ENCODE peak calls at places on chromosomes 13 and 19, in seven cellular contexts. S is endothelial cell of umbilical vein; L is naive thymus-derived CD4-positive, alpha-beta T cell; F is body of pancreas; N is HepG2; X is fibroblast of pulmonary artery; H is prostate gland. R is an unnamed sample.

GRCh38 chr13:113656831-113657671 is 947 bp downstream of the ATP4B start:
- DNase-seq in S (no peak), L (no peak), F (no peak), N (no peak), X (no peak), H (no peak), R (no peak)

GRCh38 chr19:3986260-3987041 is 1.2 kb upstream of the EEF2 start:
- DNase-seq in S (peak), L (peak), F (peak), N (peak), X (peak), H (no peak), R (peak)

GRCh38 chr13:108728370-108728769 is 99.0 kb downstream of the MYO16 start:
- DNase-seq in S (no peak), L (no peak), F (no peak), N (peak), X (no peak), H (no peak), R (peak)

GRCh38 chr13:85386424-85386823 is 412.8 kb downstream of the SLITRK6 start:
- DNase-seq in S (no peak), L (no peak), F (no peak), N (peak), X (no peak), H (no peak), R (peak)

GRCh38 chr19:40594251-40594650 is 6.9 kb upstream of the LTBP4 start:
- DNase-seq in S (no peak), L (no peak), F (no peak), N (no peak), X (no peak), H (no peak), R (peak)

GRCh38 chr13:85512421-85512820 is 286.8 kb downstream of the SLITRK6 start:
- DNase-seq in S (no peak), L (no peak), F (no peak), N (peak), X (no peak), H (no peak), R (no peak)

GRCh38 chr19:7874080-7874856 is at the start of gene PRR36:
- DNase-seq in S (peak), L (no peak), F (peak), N (peak), X (no peak), H (peak), R (no peak)

GRCh38 chr19:34363094-34363493 is 1.9 kb upstream of the GPI start:
- DNase-seq in S (no peak), L (no peak), F (no peak), N (peak), X (no peak), H (no peak), R (peak)

GRCh38 chr13:99050983-99051488 is 73.2 kb upstream of the DOCK9 start:
- DNase-seq in S (no peak), L (peak), F (no peak), N (no peak), X (no peak), H (no peak), R (no peak)

GRCh38 chr19:58054792-58055482 is 4.1 kb upstream of the ZNF135 start:
- DNase-seq in S (no peak), L (no peak), F (peak), N (no peak), X (peak), H (no peak), R (peak)

GRCh38 chr13:75635621-75636338 is at the start of gene LMO7:
- DNase-seq in S (peak), L (peak), F (peak), N (peak), X (peak), H (peak), R (no peak)

GRCh38 chr13:61142506-61142905 is 273.1 kb downstream of the PCDH20 start:
- DNase-seq in S (no peak), L (no peak), F (no peak), N (no peak), X (no peak), H (no peak), R (no peak)

GRCh38 chr13:97233499-97233898 is 11.4 kb downstream of the MBNL2 start:
- DNase-seq in S (no peak), L (no peak), F (no peak), N (peak), X (no peak), H (no peak), R (no peak)

GRCh38 chr13:97234236-97234635 is 12.1 kb downstream of the MBNL2 start:
- DNase-seq in S (no peak), L (no peak), F (no peak), N (peak), X (no peak), H (no peak), R (no peak)

GRCh38 chr13:97234742-97235141 is 12.6 kb downstream of the MBNL2 start:
- DNase-seq in S (peak), L (no peak), F (no peak), N (no peak), X (no peak), H (no peak), R (no peak)

GRCh38 chr13:97237388-97237787 is 15.3 kb downstream of the MBNL2 start:
- DNase-seq in S (no peak), L (no peak), F (no peak), N (no peak), X (no peak), H (no peak), R (no peak)

DNA sequence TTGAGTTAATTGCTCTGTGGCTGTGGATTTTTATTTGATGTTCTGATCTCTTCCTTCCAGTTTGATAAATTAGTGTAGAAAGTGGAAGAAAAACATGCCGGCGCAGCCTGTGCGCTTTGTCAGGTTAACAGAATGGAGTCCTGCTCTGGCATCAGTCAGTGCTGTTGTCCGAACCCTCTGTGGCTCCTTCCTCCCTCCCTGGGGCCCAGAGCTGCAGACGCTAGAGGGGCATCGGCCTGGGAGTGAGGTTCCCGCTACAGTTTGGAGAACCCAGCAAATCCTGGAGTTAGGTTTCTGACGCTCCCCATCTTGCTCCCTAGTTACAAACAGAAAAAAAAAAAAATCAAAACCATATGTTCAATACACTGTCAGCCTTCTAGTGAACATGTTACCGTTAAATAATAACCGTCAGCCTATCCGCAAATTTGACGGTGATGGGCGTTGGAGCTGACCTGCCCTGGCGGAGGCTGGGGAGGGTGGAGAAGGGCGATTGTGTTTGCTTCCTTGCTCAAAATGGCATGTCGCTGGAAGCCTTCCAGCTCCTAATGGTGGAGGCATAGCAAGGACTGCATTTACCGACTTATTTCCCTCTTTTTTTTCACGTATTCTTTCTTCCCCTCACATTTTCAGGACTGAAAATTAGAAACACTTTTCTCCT is 13.5 kb downstream of the MBNL2 start:
- DNase-seq in S (peak), L (no peak), F (peak), N (no peak), X (no peak), H (no peak), R (no peak)
- H3K4me3 ChIP-seq in S (no peak), L (no peak), F (no peak), N (no peak), X (no peak), H (no peak), R (no peak)

GRCh38 chr13:43880451-43880850 is 747 bp downstream of the LACC1 start:
- DNase-seq in S (no peak), L (no peak), F (no peak), N (no peak), X (no peak), H (no peak), R (no peak)
- H3K4me3 ChIP-seq in S (no peak), L (peak), F (peak), N (peak), X (peak), H (peak), R (no peak)

GRCh38 chr19:38834104-38834490 is 2.5 kb upstream of the ECH1 start:
- DNase-seq in S (no peak), L (no peak), F (no peak), N (no peak), X (no peak), H (no peak), R (no peak)

GRCh38 chr19:38836438-38837303 is 5.1 kb upstream of the ECH1 start:
- DNase-seq in S (no peak), L (no peak), F (no peak), N (no peak), X (no peak), H (peak), R (no peak)

GRCh38 chr19:38826856-38827551 is 4.6 kb downstream of the ECH1 start:
- DNase-seq in S (no peak), L (no peak), F (no peak), N (no peak), X (no peak), H (no peak), R (no peak)

GRCh38 chr19:38830039-38830733 is 1.4 kb downstream of the ECH1 start:
- DNase-seq in S (no peak), L (no peak), F (no peak), N (no peak), X (no peak), H (no peak), R (no peak)

GRCh38 chr19:38831142-38831605 is 420 bp downstream of the ECH1 start:
- DNase-seq in S (peak), L (no peak), F (peak), N (peak), X (peak), H (peak), R (peak)
- H3K4me3 ChIP-seq in S (peak), L (peak), F (peak), N (peak), X (peak), H (peak), R (peak)

GRCh38 chr13:32535748-32536147 is 2.8 kb downstream of the N4BP2L2 start:
- DNase-seq in S (no peak), L (no peak), F (no peak), N (no peak), X (no peak), H (no peak), R (no peak)
- H3K4me3 ChIP-seq in S (no peak), L (peak), F (no peak), N (no peak), X (no peak), H (no peak), R (no peak)

GRCh38 chr19:32020538-32020937 is 324.9 kb upstream of the ZNF507 start:
- DNase-seq in S (no peak), L (no peak), F (no peak), N (no peak), X (no peak), H (no peak), R (no peak)

GRCh38 chr19:32012886-32013635 is 332.3 kb upstream of the ZNF507 start:
- DNase-seq in S (no peak), L (no peak), F (no peak), N (no peak), X (no peak), H (no peak), R (no peak)

GRCh38 chr19:32017341-32017948 is 328.0 kb upstream of the ZNF507 start:
- DNase-seq in S (no peak), L (no peak), F (no peak), N (no peak), X (no peak), H (no peak), R (no peak)

GRCh38 chr19:32022044-32022945 is 323.1 kb upstream of the ZNF507 start:
- DNase-seq in S (no peak), L (no peak), F (no peak), N (no peak), X (no peak), H (peak), R (no peak)

DNA sequence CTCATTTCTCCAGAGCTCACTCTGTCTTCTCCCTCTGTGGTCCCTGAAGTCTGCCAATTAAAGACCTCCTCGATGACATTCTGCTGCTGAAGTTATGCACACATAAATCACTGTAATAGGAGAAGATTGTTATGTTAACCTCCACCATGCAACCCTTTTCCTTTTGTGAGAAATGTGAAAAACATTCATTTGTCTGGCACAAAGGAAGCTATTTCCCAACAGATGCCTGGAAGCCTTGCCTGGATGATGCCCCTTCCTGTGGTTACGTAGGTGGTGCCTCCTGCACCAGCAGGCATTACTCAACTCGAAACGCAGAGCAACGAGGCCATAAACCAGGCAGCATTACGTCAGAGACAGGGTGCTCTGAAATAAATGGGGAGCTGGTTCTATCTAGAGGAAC is 327.4 kb upstream of the ZNF507 start:
- DNase-seq in S (no peak), L (no peak), F (no peak), N (no peak), X (no peak), H (peak), R (peak)
- H3K4me3 ChIP-seq in S (no peak), L (no peak), F (no peak), N (no peak), X (no peak), H (no peak), R (no peak)

DNA sequence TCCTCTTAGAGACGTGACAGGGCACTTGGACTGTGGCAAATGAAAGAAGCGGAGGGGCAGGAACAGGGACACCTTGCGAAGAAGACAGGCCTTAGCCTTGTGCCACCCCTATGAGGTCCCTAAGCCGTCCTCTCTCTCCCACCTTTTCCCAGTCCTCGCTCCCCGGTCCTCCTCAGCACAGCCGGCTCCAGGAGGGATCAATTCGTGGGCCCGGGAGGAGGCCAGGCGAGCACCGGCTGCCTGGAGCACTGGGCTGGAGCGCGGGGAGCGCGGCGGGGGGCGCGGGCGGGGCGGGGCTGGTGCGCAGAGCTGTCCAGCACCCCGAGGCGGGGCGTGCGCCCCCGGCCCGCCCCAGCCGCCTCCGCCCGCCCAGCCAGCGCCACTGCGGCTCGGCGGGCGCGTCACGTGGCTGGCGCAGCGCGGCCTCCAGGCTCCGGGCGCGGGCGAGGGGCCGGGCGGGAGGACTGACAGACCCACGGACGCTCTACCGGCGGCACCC is at the start of gene LRP3:
- DNase-seq in S (peak), L (no peak), F (peak), N (no peak), X (peak), H (peak), R (peak)
- H3K4me3 ChIP-seq in S (peak), L (no peak), F (peak), N (peak), X (peak), H (peak), R (peak)

DNA sequence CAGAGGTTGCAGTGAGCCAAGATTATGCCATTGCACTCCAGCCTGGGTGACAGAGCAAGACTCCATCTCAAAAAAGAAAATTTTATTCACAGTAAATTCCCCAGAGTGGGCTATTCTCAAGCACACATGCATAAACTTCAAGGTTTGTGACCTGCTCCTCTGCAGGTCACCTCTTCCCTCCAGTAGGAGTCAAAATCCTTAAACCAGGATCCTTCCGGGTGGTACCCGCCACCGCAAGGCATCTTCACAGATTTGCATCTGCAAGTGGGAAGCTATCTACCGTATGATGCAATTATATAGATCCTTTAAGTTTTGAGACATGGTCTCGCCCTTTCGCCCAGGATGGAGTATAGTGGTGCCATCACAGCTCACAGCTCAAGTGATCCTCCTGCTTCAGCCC is 3.0 kb upstream of the ECH1 start:
- DNase-seq in S (no peak), L (no peak), F (no peak), N (no peak), X (no peak), H (no peak), R (no peak)
- H3K4me3 ChIP-seq in S (no peak), L (no peak), F (no peak), N (no peak), X (no peak), H (no peak), R (no peak)

GRCh38 chr19:38268539-38268938 is 4.2 kb downstream of the SPINT2 start:
- DNase-seq in S (no peak), L (no peak), F (no peak), N (no peak), X (no peak), H (no peak), R (no peak)

GRCh38 chr19:38265213-38265861 is 964 bp downstream of the SPINT2 start:
- DNase-seq in S (no peak), L (no peak), F (peak), N (no peak), X (no peak), H (no peak), R (no peak)

GRCh38 chr19:38266981-38267597 is 2.7 kb downstream of the SPINT2 start:
- DNase-seq in S (peak), L (no peak), F (no peak), N (peak), X (peak), H (no peak), R (no peak)

GRCh38 chr19:38266070-38266469 is 1.7 kb downstream of the SPINT2 start:
- DNase-seq in S (no peak), L (no peak), F (no peak), N (no peak), X (no peak), H (no peak), R (peak)

DNA sequence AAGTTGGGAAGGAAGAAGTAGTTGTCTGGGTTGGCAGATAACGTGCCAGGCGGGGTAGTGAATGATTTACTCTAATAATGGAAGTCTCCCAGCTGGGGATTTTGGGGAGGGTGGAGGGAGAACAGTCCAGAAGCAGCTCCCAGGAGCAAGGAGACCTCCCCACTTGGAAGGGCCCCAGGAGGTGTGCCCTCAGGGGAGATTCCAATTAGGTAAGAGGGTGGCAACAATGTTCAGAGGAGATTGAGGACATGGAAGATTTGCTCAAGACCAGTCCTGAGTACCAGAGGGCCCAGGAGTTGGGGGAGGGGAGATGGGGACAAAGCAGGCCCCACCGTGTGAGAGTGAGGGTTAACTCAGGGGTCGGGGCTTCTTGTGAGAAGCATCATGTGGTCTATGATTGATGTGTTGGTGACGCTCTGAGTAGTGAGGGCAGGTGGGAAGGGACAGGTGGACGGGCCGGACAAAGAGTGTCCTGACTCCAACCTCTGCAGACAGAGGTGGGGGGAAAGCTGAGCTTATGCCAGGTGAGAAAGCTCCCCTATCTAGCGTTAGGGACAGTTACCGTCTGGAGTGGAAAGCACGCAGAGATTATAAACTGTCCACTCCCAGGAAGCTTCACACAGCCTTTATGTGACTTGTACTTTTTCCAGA is 3.5 kb downstream of the SPINT2 start:
- DNase-seq in S (no peak), L (no peak), F (peak), N (no peak), X (no peak), H (peak), R (no peak)
- H3K4me3 ChIP-seq in S (no peak), L (no peak), F (no peak), N (peak), X (no peak), H (peak), R (no peak)

R was measured in SJCRH30.